ENCODE peak calls at places on chromosomes 16 and 17, in ten cellular contexts. One of them, this sample, is unnamed.

GRCh38 chr17:58313815-58314705 is 14.5 kb downstream of the TSPOAP1 start:
- DNase-seq in HepG2: no peak
- DNase-seq in ovary: no peak
- DNase-seq in stomach: peak; percentile 14
- DNase-seq in uterus: no peak
- DNase-seq in body of pancreas: no peak
- DNase-seq in GM12878: no peak
- DNase-seq in tibial nerve: no peak
- DNase-seq in sigmoid colon: no peak
- DNase-seq in heart left ventricle: no peak
- DNase-seq in this sample: no peak

GRCh38 chr16:715448-716249 is 731 bp downstream of the METRN start:
- DNase-seq in HepG2: no peak
- DNase-seq in ovary: no peak
- DNase-seq in stomach: no peak
- DNase-seq in uterus: no peak
- DNase-seq in body of pancreas: no peak
- DNase-seq in GM12878: no peak
- DNase-seq in tibial nerve: no peak
- DNase-seq in sigmoid colon: no peak
- DNase-seq in heart left ventricle: no peak
- DNase-seq in this sample: no peak

GRCh38 chr16:49602201-49603041 is 228.8 kb downstream of the C16orf78 start:
- DNase-seq in HepG2: no peak
- DNase-seq in ovary: no peak
- DNase-seq in stomach: peak; percentile 11
- DNase-seq in uterus: no peak
- DNase-seq in body of pancreas: no peak
- DNase-seq in GM12878: no peak
- DNase-seq in tibial nerve: no peak
- DNase-seq in sigmoid colon: no peak
- DNase-seq in heart left ventricle: no peak
- DNase-seq in this sample: no peak

GRCh38 chr16:22938647-22939046 is 124.7 kb downstream of the HS3ST2 start:
- DNase-seq in HepG2: no peak
- DNase-seq in ovary: no peak
- DNase-seq in stomach: no peak
- DNase-seq in uterus: no peak
- DNase-seq in body of pancreas: no peak
- DNase-seq in GM12878: no peak
- DNase-seq in tibial nerve: no peak
- DNase-seq in sigmoid colon: no peak
- DNase-seq in heart left ventricle: no peak
- DNase-seq in this sample: no peak

GRCh38 chr17:76417499-76418143 is 33.2 kb downstream of the SPHK1 start:
- DNase-seq in HepG2: no peak
- DNase-seq in ovary: no peak
- DNase-seq in stomach: no peak
- DNase-seq in uterus: no peak
- DNase-seq in body of pancreas: peak; percentile 63
- DNase-seq in GM12878: no peak
- DNase-seq in tibial nerve: no peak
- DNase-seq in sigmoid colon: no peak
- DNase-seq in heart left ventricle: no peak
- DNase-seq in this sample: no peak

GRCh38 chr17:20997711-20998570 is 44.9 kb downstream of the USP22 start:
- DNase-seq in HepG2: no peak
- DNase-seq in ovary: peak; percentile 36
- DNase-seq in stomach: no peak
- DNase-seq in uterus: no peak
- DNase-seq in body of pancreas: no peak
- DNase-seq in GM12878: no peak
- DNase-seq in tibial nerve: no peak
- DNase-seq in sigmoid colon: peak; percentile 59
- DNase-seq in heart left ventricle: no peak
- DNase-seq in this sample: no peak

GRCh38 chr17:17118399-17118798 is 76.1 kb downstream of the MPRIP start:
- DNase-seq in HepG2: peak; percentile 45
- DNase-seq in ovary: no peak
- DNase-seq in stomach: no peak
- DNase-seq in uterus: no peak
- DNase-seq in body of pancreas: no peak
- DNase-seq in GM12878: no peak
- DNase-seq in tibial nerve: no peak
- DNase-seq in sigmoid colon: no peak
- DNase-seq in heart left ventricle: peak; percentile 20
- DNase-seq in this sample: no peak

GRCh38 chr16:83356986-83357385 is 450.8 kb upstream of the HSBP1 start:
- DNase-seq in HepG2: no peak
- DNase-seq in ovary: no peak
- DNase-seq in stomach: no peak
- DNase-seq in uterus: no peak
- DNase-seq in body of pancreas: no peak
- DNase-seq in GM12878: no peak
- DNase-seq in tibial nerve: no peak
- DNase-seq in sigmoid colon: no peak
- DNase-seq in heart left ventricle: no peak
- DNase-seq in this sample: no peak

GRCh38 chr17:33667671-33668070 is 374.6 kb upstream of the ASIC2 start:
- DNase-seq in HepG2: no peak
- DNase-seq in ovary: no peak
- DNase-seq in stomach: no peak
- DNase-seq in uterus: peak; percentile 19
- DNase-seq in body of pancreas: no peak
- DNase-seq in GM12878: no peak
- DNase-seq in tibial nerve: no peak
- DNase-seq in sigmoid colon: no peak
- DNase-seq in heart left ventricle: no peak
- DNase-seq in this sample: no peak

GRCh38 chr16:12764813-12765212 is 38.9 kb downstream of the CPPED1 start:
- DNase-seq in HepG2: no peak
- DNase-seq in ovary: no peak
- DNase-seq in stomach: no peak
- DNase-seq in uterus: no peak
- DNase-seq in body of pancreas: no peak
- DNase-seq in GM12878: no peak
- DNase-seq in tibial nerve: no peak
- DNase-seq in sigmoid colon: no peak
- DNase-seq in heart left ventricle: no peak
- DNase-seq in this sample: no peak

GRCh38 chr17:71409712-71410111 is 711.1 kb upstream of the SOX9 start:
- DNase-seq in HepG2: no peak
- DNase-seq in ovary: no peak
- DNase-seq in stomach: no peak
- DNase-seq in uterus: no peak
- DNase-seq in body of pancreas: no peak
- DNase-seq in GM12878: no peak
- DNase-seq in tibial nerve: no peak
- DNase-seq in sigmoid colon: no peak
- DNase-seq in heart left ventricle: no peak
- DNase-seq in this sample: peak; percentile 27

GRCh38 chr16:18039931-18040330 is 296.6 kb downstream of the NPIPA8 start:
- DNase-seq in HepG2: no peak
- DNase-seq in ovary: no peak
- DNase-seq in stomach: no peak
- DNase-seq in uterus: no peak
- DNase-seq in body of pancreas: no peak
- DNase-seq in GM12878: no peak
- DNase-seq in tibial nerve: no peak
- DNase-seq in sigmoid colon: no peak
- DNase-seq in heart left ventricle: no peak
- DNase-seq in this sample: no peak

GRCh38 chr17:12296120-12296727 is 275.5 kb downstream of the MAP2K4 start:
- DNase-seq in HepG2: no peak
- DNase-seq in ovary: no peak
- DNase-seq in stomach: no peak
- DNase-seq in uterus: no peak
- DNase-seq in body of pancreas: no peak
- DNase-seq in GM12878: no peak
- DNase-seq in tibial nerve: no peak
- DNase-seq in sigmoid colon: no peak
- DNase-seq in heart left ventricle: peak; percentile 31
- DNase-seq in this sample: no peak

GRCh38 chr16:1759511-1759910 is 11.8 kb downstream of the NME3 start:
- DNase-seq in HepG2: no peak
- DNase-seq in ovary: no peak
- DNase-seq in stomach: no peak
- DNase-seq in uterus: no peak
- DNase-seq in body of pancreas: no peak
- DNase-seq in GM12878: no peak
- DNase-seq in tibial nerve: no peak
- DNase-seq in sigmoid colon: no peak
- DNase-seq in heart left ventricle: no peak
- DNase-seq in this sample: no peak

GRCh38 chr17:57615836-57616235 is 129.3 kb downstream of the CCDC182 start:
- DNase-seq in HepG2: no peak
- DNase-seq in ovary: no peak
- DNase-seq in stomach: no peak
- DNase-seq in uterus: no peak
- DNase-seq in body of pancreas: no peak
- DNase-seq in GM12878: no peak
- DNase-seq in tibial nerve: no peak
- DNase-seq in sigmoid colon: no peak
- DNase-seq in heart left ventricle: no peak
- DNase-seq in this sample: no peak

DNA sequence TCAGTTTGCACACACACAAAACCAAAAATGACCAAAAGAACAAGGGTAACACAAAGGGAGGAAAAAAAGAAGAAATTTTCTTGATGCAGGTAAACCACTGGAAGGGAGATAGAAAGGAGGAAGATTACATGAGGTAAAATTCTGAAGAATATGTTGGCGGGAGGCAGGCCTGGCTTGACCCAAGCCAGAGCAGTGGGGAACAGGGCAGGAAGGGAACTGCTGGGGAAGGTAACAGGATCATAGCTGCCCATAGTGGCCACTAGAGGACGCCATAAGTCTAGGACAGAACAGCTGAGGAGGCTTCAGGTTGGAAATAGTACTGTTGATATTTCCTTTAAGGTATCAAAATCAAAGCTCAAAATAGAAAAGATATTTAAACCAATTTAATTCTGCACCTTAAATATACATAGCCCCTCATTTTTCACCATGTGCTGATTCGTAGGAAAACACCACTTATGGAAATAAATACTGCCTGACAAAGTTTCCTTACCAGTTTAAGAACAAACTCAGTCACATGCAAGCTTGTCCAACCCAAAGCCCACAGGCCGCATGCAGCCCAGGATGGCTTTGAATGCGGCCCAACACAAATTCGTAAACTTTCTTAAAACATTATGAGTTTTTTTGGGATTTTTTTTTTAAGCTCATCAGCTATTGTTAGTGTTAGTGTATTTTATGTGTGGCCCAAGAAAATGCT is 15.5 kb downstream of the VPS35 start:
- DNase-seq in HepG2: peak; percentile 79
- DNase-seq in ovary: no peak
- DNase-seq in stomach: peak; percentile 59
- DNase-seq in uterus: no peak
- DNase-seq in body of pancreas: peak; percentile 53
- DNase-seq in GM12878: peak; percentile 27
- DNase-seq in tibial nerve: no peak
- DNase-seq in sigmoid colon: no peak
- DNase-seq in heart left ventricle: peak; percentile 42
- DNase-seq in this sample: peak; percentile 37
- TF ChIP-seq POLR2A in HepG2: no peak
- TF ChIP-seq POLR2A in ovary: no peak
- TF ChIP-seq POLR2A in stomach: no peak
- TF ChIP-seq POLR2A in uterus: no peak
- TF ChIP-seq POLR2A in body of pancreas: no peak
- TF ChIP-seq POLR2A in GM12878: no peak
- TF ChIP-seq POLR2A in tibial nerve: no peak
- TF ChIP-seq POLR2A in sigmoid colon: no peak
- TF ChIP-seq POLR2A in heart left ventricle: no peak
- TF ChIP-seq POLR2A in this sample: no peak

GRCh38 chr16:66872927-66873684 is 7.2 kb upstream of the PDP2 start:
- DNase-seq in HepG2: peak; percentile 77
- DNase-seq in ovary: peak; percentile 92
- DNase-seq in stomach: peak; percentile 91
- DNase-seq in uterus: peak; percentile 89
- DNase-seq in body of pancreas: peak; percentile 94
- DNase-seq in GM12878: peak; percentile 95
- DNase-seq in tibial nerve: peak; percentile 77
- DNase-seq in sigmoid colon: peak; percentile 93
- DNase-seq in heart left ventricle: peak; percentile 93
- DNase-seq in this sample: peak; percentile 72
- TF ChIP-seq POLR2A in HepG2: no peak
- TF ChIP-seq POLR2A in ovary: no peak
- TF ChIP-seq POLR2A in stomach: no peak
- TF ChIP-seq POLR2A in uterus: no peak
- TF ChIP-seq POLR2A in body of pancreas: peak; percentile 52
- TF ChIP-seq POLR2A in GM12878: peak; percentile 37
- TF ChIP-seq POLR2A in tibial nerve: no peak
- TF ChIP-seq POLR2A in sigmoid colon: no peak
- TF ChIP-seq POLR2A in heart left ventricle: no peak
- TF ChIP-seq POLR2A in this sample: no peak

DNA sequence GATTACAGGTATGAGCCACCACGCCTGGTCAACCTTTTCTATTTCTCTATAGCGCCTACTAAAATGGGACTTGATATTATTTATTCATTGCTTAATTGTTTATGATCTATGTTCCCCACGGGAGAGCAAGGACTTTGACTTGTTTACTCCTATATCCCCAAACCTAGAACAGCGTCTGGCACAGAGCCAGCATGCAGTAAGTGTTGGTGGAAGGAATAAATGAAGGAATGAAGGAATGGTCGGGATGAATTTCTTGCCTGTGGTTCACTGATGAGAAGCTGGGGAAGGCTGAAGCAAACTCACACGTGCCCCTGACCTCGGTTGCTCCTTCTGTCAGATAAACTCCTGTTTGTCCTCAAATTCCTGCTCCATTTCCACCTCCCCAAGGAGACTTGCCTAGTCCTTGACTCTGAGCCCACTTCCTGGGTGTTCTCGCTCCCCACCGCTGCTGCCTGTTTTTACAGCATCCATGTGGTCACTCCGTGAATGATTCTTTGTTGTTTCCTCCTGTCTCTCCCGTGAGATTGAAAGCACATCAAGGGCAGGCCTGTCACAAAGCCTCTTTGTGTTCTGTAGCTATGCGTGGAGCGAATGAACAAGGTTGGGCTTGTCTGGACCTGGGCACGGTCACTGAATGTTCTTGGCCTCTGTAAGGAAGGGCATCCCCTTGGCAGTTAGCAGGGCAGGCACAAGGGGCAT is 17.3 kb downstream of the C17orf100 start:
- DNase-seq in HepG2: peak; percentile 65
- DNase-seq in ovary: no peak
- DNase-seq in stomach: no peak
- DNase-seq in uterus: no peak
- DNase-seq in body of pancreas: no peak
- DNase-seq in GM12878: no peak
- DNase-seq in tibial nerve: no peak
- DNase-seq in sigmoid colon: no peak
- DNase-seq in heart left ventricle: no peak
- DNase-seq in this sample: no peak
- TF ChIP-seq POLR2A in HepG2: no peak
- TF ChIP-seq POLR2A in ovary: no peak
- TF ChIP-seq POLR2A in stomach: no peak
- TF ChIP-seq POLR2A in uterus: no peak
- TF ChIP-seq POLR2A in body of pancreas: no peak
- TF ChIP-seq POLR2A in GM12878: no peak
- TF ChIP-seq POLR2A in tibial nerve: no peak
- TF ChIP-seq POLR2A in sigmoid colon: no peak
- TF ChIP-seq POLR2A in heart left ventricle: no peak
- TF ChIP-seq POLR2A in this sample: no peak

GRCh38 chr17:5431929-5432556 is 6.9 kb downstream of the C1QBP start:
- DNase-seq in HepG2: no peak
- DNase-seq in ovary: no peak
- DNase-seq in stomach: no peak
- DNase-seq in uterus: no peak
- DNase-seq in body of pancreas: no peak
- DNase-seq in GM12878: no peak
- DNase-seq in tibial nerve: no peak
- DNase-seq in sigmoid colon: no peak
- DNase-seq in heart left ventricle: no peak
- DNase-seq in this sample: no peak
- TF ChIP-seq POLR2A in HepG2: no peak
- TF ChIP-seq POLR2A in ovary: no peak
- TF ChIP-seq POLR2A in stomach: no peak
- TF ChIP-seq POLR2A in uterus: no peak
- TF ChIP-seq POLR2A in body of pancreas: no peak
- TF ChIP-seq POLR2A in GM12878: no peak
- TF ChIP-seq POLR2A in tibial nerve: no peak
- TF ChIP-seq POLR2A in sigmoid colon: no peak
- TF ChIP-seq POLR2A in heart left ventricle: no peak
- TF ChIP-seq POLR2A in this sample: no peak

This sample was measured in H54.